ENCODE peak calls at places on chromosomes 4 and X, in nine cellular contexts. X is C1 segment of cervical spinal cord; G is COR-L47; U is NCI-H1092; S is activated CD4-positive, alpha-beta T cell treated with anti-CD3 and anti-CD28 coated beads, Interleukin-2, amount 10 ng/mL, durations not matched to agents 7 days and 5 days; P is amniotic stem cell; T is M059J; E is ELR; Q is WERI-Rb-1. N is an unnamed sample.

GRCh38 chr4:924107-925096 is 7.7 kb downstream of the GAK start:
- DNase-seq in T (peak), S (no peak), G (no peak), Q (peak), P (no peak), E (peak), X (no peak), U (no peak), N (no peak)

GRCh38 chr4:105895324-105895608 is at the start of gene NPNT:
- DNase-seq in T (no peak), P (no peak), G (peak), E (no peak), Q (no peak), X (no peak), U (peak), S (no peak), N (peak)

GRCh38 chrX:118216086-118216485 is 99.5 kb upstream of the KLHL13 start:
- DNase-seq in X (no peak), E (no peak), T (peak), U (no peak), G (no peak), S (no peak), Q (no peak), P (no peak), N (no peak)

GRCh38 chr4:122121593-122121992 is 30.5 kb upstream of the BLTP1 start:
- DNase-seq in P (no peak), G (no peak), S (no peak), X (no peak), Q (no peak), T (no peak), U (no peak), E (no peak), N (no peak)

GRCh38 chrX:110477593-110478228 is 119.1 kb downstream of the RTL9 start:
- DNase-seq in T (peak), S (no peak), G (no peak), E (peak), P (no peak), X (no peak), Q (no peak), U (no peak), N (no peak)

GRCh38 chrX:17580529-17581155 is 156.7 kb upstream of the SCML1 start:
- DNase-seq in U (no peak), E (peak), P (no peak), G (no peak), Q (no peak), X (no peak), S (no peak), T (peak), N (no peak)

GRCh38 chrX:17567173-17567572 is 170.1 kb upstream of the SCML1 start:
- DNase-seq in S (no peak), U (no peak), Q (no peak), P (no peak), T (peak), X (no peak), E (no peak), G (no peak), N (no peak)

GRCh38 chrX:115030635-115031034 is 13.2 kb upstream of the IL13RA2 start:
- DNase-seq in P (no peak), G (peak), T (no peak), S (no peak), Q (no peak), U (no peak), E (no peak), X (no peak), N (no peak)

GRCh38 chr4:112865443-112865842 is 184.0 kb upstream of the ANK2 start:
- DNase-seq in Q (no peak), P (no peak), E (peak), T (no peak), G (no peak), S (no peak), X (no peak), U (no peak), N (no peak)

GRCh38 chrX:46327229-46328081 is 217.8 kb downstream of the ZNF674 start:
- DNase-seq in Q (no peak), P (no peak), S (no peak), X (no peak), T (peak), U (no peak), E (peak), G (no peak), N (no peak)

GRCh38 chr4:179225594-179225993 is 1783.4 kb upstream of the AGA start:
- DNase-seq in E (peak), T (peak), S (no peak), X (no peak), G (no peak), U (no peak), Q (no peak), P (no peak), N (no peak)

GRCh38 chrX:108734426-108734825 is 1.9 kb downstream of the IRS4 start:
- DNase-seq in T (no peak), U (no peak), P (no peak), G (no peak), Q (no peak), E (no peak), S (no peak), X (no peak), N (no peak)

GRCh38 chr4:328729-329128 is 8.9 kb upstream of the ZNF141 start:
- DNase-seq in E (no peak), X (no peak), U (no peak), G (no peak), Q (no peak), S (no peak), T (no peak), P (no peak), N (no peak)

GRCh38 chr4:106707776-106708603 is 328.1 kb downstream of the DKK2 start:
- DNase-seq in E (peak), T (peak), Q (no peak), U (no peak), G (no peak), X (no peak), S (no peak), P (no peak), N (no peak)

GRCh38 chr4:81453024-81453423 is 18.7 kb downstream of the RASGEF1B start:
- DNase-seq in P (no peak), G (no peak), U (no peak), S (no peak), T (no peak), Q (no peak), E (no peak), X (no peak), N (no peak)

GRCh38 chrX:31168596-31168995 is 96.8 kb upstream of the FTHL17 start:
- DNase-seq in T (no peak), Q (no peak), U (no peak), P (no peak), X (no peak), S (no peak), E (no peak), G (no peak), N (no peak)

GRCh38 chrX:118329179-118329578 is 16.7 kb upstream of the WDR44 start:
- DNase-seq in E (no peak), T (no peak), P (no peak), G (no peak), U (no peak), S (no peak), Q (no peak), X (no peak), N (no peak)

GRCh38 chr4:42708625-42709024 is 51.7 kb upstream of the ATP8A1 start:
- DNase-seq in P (no peak), G (no peak), U (no peak), E (no peak), Q (no peak), S (no peak), X (no peak), T (no peak), N (no peak)

GRCh38 chr4:43898836-43899235 is 549.8 kb downstream of the KCTD8 start:
- DNase-seq in G (no peak), Q (no peak), U (no peak), P (no peak), X (no peak), E (no peak), T (no peak), S (no peak), N (no peak)

GRCh38 chr4:100295792-100296191 is 105.5 kb upstream of the DDIT4L start:
- DNase-seq in G (no peak), E (peak), X (no peak), U (no peak), P (no peak), S (no peak), Q (no peak), T (peak), N (no peak)

GRCh38 chr4:152211936-152212675 is 323.8 kb downstream of the FBXW7 start:
- DNase-seq in Q (no peak), U (no peak), S (no peak), G (peak), P (no peak), T (no peak), E (no peak), X (no peak), N (no peak)

GRCh38 chrX:154399527-154400368 is 1.6 kb downstream of the RPL10 start:
- DNase-seq in T (no peak), G (no peak), Q (no peak), X (no peak), S (peak), P (no peak), U (no peak), E (peak), N (no peak)

GRCh38 chr4:15182600-15183222 is 180.4 kb downstream of the CPEB2 start:
- DNase-seq in E (peak), Q (no peak), S (no peak), U (no peak), T (peak), X (no peak), G (no peak), P (no peak), N (no peak)

GRCh38 chr4:137994858-137995257 is 247.3 kb downstream of the SLC7A11 start:
- DNase-seq in U (no peak), T (peak), X (no peak), E (no peak), G (no peak), S (no peak), P (no peak), Q (no peak), N (no peak)

GRCh38 chr4:147370881-147371280 is 110.0 kb upstream of the EDNRA start:
- DNase-seq in T (no peak), P (no peak), U (no peak), S (no peak), Q (no peak), X (no peak), E (no peak), G (no peak), N (no peak)

GRCh38 chr4:182555997-182556418 is 312.8 kb downstream of the TENM3 start:
- DNase-seq in P (peak), S (no peak), Q (no peak), X (no peak), U (peak), T (peak), E (peak), G (peak), N (no peak)

GRCh38 chr4:168736831-168737230 is 240.0 kb downstream of the PALLD start:
- DNase-seq in P (no peak), S (no peak), X (no peak), U (no peak), T (no peak), Q (no peak), E (no peak), G (no peak), N (no peak)

GRCh38 chrX:115898382-115899001 is 272.1 kb upstream of the AGTR2 start:
- DNase-seq in S (no peak), T (peak), Q (peak), E (no peak), P (no peak), G (peak), X (no peak), U (peak), N (peak)

GRCh38 chrX:64334467-64334866 is 60.8 kb downstream of the MTMR8 start:
- DNase-seq in E (no peak), U (no peak), T (no peak), S (no peak), P (no peak), X (no peak), Q (no peak), G (no peak), N (no peak)

GRCh38 chr4:73653695-73654106 is 33.5 kb upstream of the RASSF6 start:
- DNase-seq in G (peak), E (peak), S (peak), U (peak), Q (peak), T (peak), P (peak), X (no peak), N (no peak)

GRCh38 chrX:47297874-47298273 is 65.1 kb downstream of the USP11 start:
- DNase-seq in E (no peak), T (no peak), X (no peak), Q (no peak), S (no peak), P (no peak), U (no peak), G (no peak), N (no peak)

GRCh38 chr4:34720563-34720962 is 1523.8 kb downstream of the ARAP2 start:
- DNase-seq in X (no peak), E (peak), Q (no peak), P (peak), T (peak), S (no peak), U (peak), G (peak), N (no peak)

N was measured in hypothalamus.